ENCODE peak calls at places on chromosomes 11 and 22, in ten cellular contexts. M is body of pancreas; H is progenitor cell of endocrine pancreas; Y is stimulated activated CD4-positive, alpha-beta T cell treated with anti-CD3 and anti-CD28 coated beads, TNF-alpha, amount 100 ng/mL, for 1 hour; K is epithelial cell of esophagus; W is iris pigment epithelial cell; E is activated T-cell treated with anti-CD3 and anti-CD28 coated beads for 1 hour; T is GM19239; J is NCI-H2029; D is tibial artery. B is an unnamed sample.

GRCh38 chr11:84857746-84858145 is 769.4 kb downstream of the DLG2 start:
- DNase-seq in M (no peak), H (no peak), Y (no peak), K (peak; percentile 66), W (no peak), E (no peak), T (no peak), J (no peak), D (no peak), B (no peak)

GRCh38 chr22:19671316-19671715 is 43.0 kb upstream of the SEPTIN5 start:
- DNase-seq in M (no peak), H (no peak), Y (no peak), K (no peak), W (no peak), E (no peak), T (no peak), J (no peak), D (no peak), B (no peak)

GRCh38 chr11:127000291-127000968 is at the start of gene KIRREL3:
- DNase-seq in M (no peak), H (no peak), Y (no peak), K (no peak), W (no peak), E (no peak), T (no peak), J (peak; percentile 22), D (no peak), B (no peak)

GRCh38 chr11:124108158-124108557 is 7.1 kb upstream of the VWA5A start:
- DNase-seq in M (peak; percentile 42), H (no peak), Y (no peak), K (peak; percentile 47), W (peak; percentile 65), E (no peak), T (no peak), J (no peak), D (no peak), B (peak; percentile 19)

GRCh38 chr11:87368876-87369480 is 331.2 kb downstream of the TMEM135 start:
- DNase-seq in M (no peak), H (no peak), Y (no peak), K (peak; percentile 69), W (no peak), E (no peak), T (no peak), J (no peak), D (no peak), B (peak; percentile 64)

GRCh38 chr22:32754413-32755041 is 47.0 kb upstream of the TIMP3 start:
- DNase-seq in M (peak; percentile 9), H (no peak), Y (no peak), K (peak; percentile 45), W (peak; percentile 34), E (no peak), T (no peak), J (no peak), D (peak; percentile 76), B (peak; percentile 52)

GRCh38 chr11:26698224-26698623 is 23.6 kb downstream of the SLC5A12 start:
- DNase-seq in M (peak; percentile 20), H (no peak), Y (no peak), K (no peak), W (no peak), E (no peak), T (no peak), J (no peak), D (no peak), B (no peak)

GRCh38 chr11:117719480-117719879 is 77.5 kb downstream of the DSCAML1 start:
- DNase-seq in M (no peak), H (no peak), Y (no peak), K (no peak), W (no peak), E (no peak), T (no peak), J (no peak), D (no peak), B (no peak)

GRCh38 chr11:110951609-110952008 is 239.4 kb upstream of the ARHGAP20 start:
- DNase-seq in M (no peak), H (no peak), Y (no peak), K (no peak), W (no peak), E (no peak), T (no peak), J (peak; percentile 73), D (no peak), B (no peak)

GRCh38 chr22:46394622-46395021 is 59.1 kb downstream of the TRMU start:
- DNase-seq in M (no peak), H (no peak), Y (no peak), K (no peak), W (no peak), E (no peak), T (no peak), J (no peak), D (no peak), B (no peak)

GRCh38 chr22:50148991-50149721 is 21.4 kb upstream of the PANX2 start:
- DNase-seq in M (peak; percentile 77), H (no peak), Y (peak; percentile 63), K (peak; percentile 96), W (peak; percentile 43), E (peak; percentile 62), T (peak; percentile 93), J (no peak), D (no peak), B (peak; percentile 62)

GRCh38 chr11:75159081-75159953 is 8.4 kb downstream of the SLCO2B1 start:
- DNase-seq in M (peak; percentile 72), H (peak; percentile 30), Y (no peak), K (no peak), W (no peak), E (no peak), T (no peak), J (no peak), D (no peak), B (peak; percentile 71)

GRCh38 chr11:1889941-1890855 is 1.5 kb downstream of the PRR33 start:
- DNase-seq in M (no peak), H (no peak), Y (no peak), K (no peak), W (no peak), E (no peak), T (no peak), J (no peak), D (no peak), B (no peak)

B was measured in trophoblast cell.